ENCODE peak calls at places on chromosomes 16 and 17, in four cellular contexts. One of them, this sample, is unnamed.

GRCh38 chr16:75537795-75538194 is 1.9 kb upstream of the CHST5 start:
- DNase-seq in SK-N-SH: no peak
- DNase-seq in HepG2: no peak
- DNase-seq in GM12878: no peak
- DNase-seq in this sample: no peak

GRCh38 chr17:15659663-15660062 is 24.4 kb downstream of the TRIM16 start:
- DNase-seq in SK-N-SH: no peak
- DNase-seq in HepG2: no peak
- DNase-seq in GM12878: no peak
- DNase-seq in this sample: no peak

GRCh38 chr17:20211246-20211645 is 202.1 kb downstream of the SPECC1 start:
- DNase-seq in SK-N-SH: no peak
- DNase-seq in HepG2: no peak
- DNase-seq in GM12878: no peak
- DNase-seq in this sample: no peak

GRCh38 chr16:50591800-50592771 is 43.9 kb downstream of the NKD1 start:
- DNase-seq in HepG2: no peak
- DNase-seq in SK-N-SH: peak
- DNase-seq in GM12878: no peak
- DNase-seq in this sample: no peak

GRCh38 chr16:76518791-76519190 is 241.6 kb downstream of the CNTNAP4 start:
- DNase-seq in GM12878: no peak
- DNase-seq in HepG2: no peak
- DNase-seq in SK-N-SH: no peak
- DNase-seq in this sample: no peak

GRCh38 chr17:5730373-5730772 is 146.1 kb upstream of the NLRP1 start:
- DNase-seq in SK-N-SH: no peak
- DNase-seq in GM12878: no peak
- DNase-seq in HepG2: no peak
- DNase-seq in this sample: no peak

GRCh38 chr17:7293821-7294613 is 422 bp downstream of the YBX2 start:
- DNase-seq in HepG2: peak
- DNase-seq in GM12878: no peak
- DNase-seq in SK-N-SH: peak
- DNase-seq in this sample: no peak

GRCh38 chr16:7148606-7149005 is 184.0 kb upstream of the RBFOX1 start:
- DNase-seq in GM12878: no peak
- DNase-seq in SK-N-SH: no peak
- DNase-seq in HepG2: no peak
- DNase-seq in this sample: no peak

GRCh38 chr16:5580320-5580719 is 482.7 kb upstream of the EEF2KMT start:
- DNase-seq in GM12878: no peak
- DNase-seq in HepG2: no peak
- DNase-seq in SK-N-SH: no peak
- DNase-seq in this sample: no peak

GRCh38 chr17:351436-351713 is 1.2 kb downstream of the RPH3AL start:
- DNase-seq in SK-N-SH: no peak
- DNase-seq in HepG2: no peak
- DNase-seq in GM12878: no peak
- DNase-seq in this sample: no peak

GRCh38 chr17:13518271-13519000 is 83.3 kb downstream of the HS3ST3A1 start:
- DNase-seq in GM12878: no peak
- DNase-seq in SK-N-SH: no peak
- DNase-seq in HepG2: no peak
- DNase-seq in this sample: no peak

GRCh38 chr17:44518032-44518431 is 14.8 kb upstream of the GPATCH8 start:
- DNase-seq in SK-N-SH: no peak
- DNase-seq in GM12878: no peak
- DNase-seq in HepG2: no peak
- DNase-seq in this sample: no peak

GRCh38 chr17:65102235-65102634 is 34.9 kb upstream of the RGS9 start:
- DNase-seq in HepG2: no peak
- DNase-seq in SK-N-SH: no peak
- DNase-seq in GM12878: no peak
- DNase-seq in this sample: no peak

GRCh38 chr16:69302301-69302700 is 8.8 kb upstream of the VPS4A start:
- DNase-seq in GM12878: no peak
- DNase-seq in SK-N-SH: no peak
- DNase-seq in HepG2: no peak
- DNase-seq in this sample: no peak

GRCh38 chr16:20073203-20074088 is at the start of gene GPR139:
- DNase-seq in SK-N-SH: peak
- DNase-seq in GM12878: no peak
- DNase-seq in HepG2: no peak
- DNase-seq in this sample: peak

GRCh38 chr17:60229189-60229802 is 79.5 kb downstream of the CA4 start:
- DNase-seq in GM12878: no peak
- DNase-seq in SK-N-SH: no peak
- DNase-seq in HepG2: no peak
- DNase-seq in this sample: no peak

GRCh38 chr17:44219636-44220210 is at the start of gene UBTF:
- DNase-seq in SK-N-SH: peak
- DNase-seq in HepG2: peak
- DNase-seq in GM12878: no peak
- DNase-seq in this sample: peak

GRCh38 chr17:83174859-83175550 is 95.6 kb downstream of the METRNL start:
- DNase-seq in GM12878: no peak
- DNase-seq in SK-N-SH: no peak
- DNase-seq in HepG2: no peak
- DNase-seq in this sample: peak

GRCh38 chr17:48835971-48836370 is 5.1 kb downstream of the CALCOCO2 start:
- DNase-seq in GM12878: no peak
- DNase-seq in HepG2: no peak
- DNase-seq in SK-N-SH: no peak
- DNase-seq in this sample: no peak

GRCh38 chr17:9021158-9021984 is at the start of gene NTN1:
- DNase-seq in SK-N-SH: peak
- DNase-seq in GM12878: no peak
- DNase-seq in HepG2: no peak
- DNase-seq in this sample: no peak

GRCh38 chr17:73371285-73371684 is 59.5 kb upstream of the CDC42EP4 start:
- DNase-seq in GM12878: no peak
- DNase-seq in SK-N-SH: no peak
- DNase-seq in HepG2: no peak
- DNase-seq in this sample: no peak

GRCh38 chr16:285146-286055 is 2.4 kb downstream of the PDIA2 start:
- DNase-seq in GM12878: no peak
- DNase-seq in HepG2: no peak
- DNase-seq in SK-N-SH: no peak
- DNase-seq in this sample: no peak

GRCh38 chr16:3706253-3707145 is 10.8 kb downstream of the TRAP1 start:
- DNase-seq in HepG2: no peak
- DNase-seq in GM12878: no peak
- DNase-seq in SK-N-SH: no peak
- DNase-seq in this sample: no peak

GRCh38 chr17:59848778-59849177 is 44.0 kb downstream of the TUBD1 start:
- DNase-seq in SK-N-SH: no peak
- DNase-seq in GM12878: no peak
- DNase-seq in HepG2: peak
- DNase-seq in this sample: no peak

GRCh38 chr17:40883031-40883430 is 2.0 kb downstream of the KRT20 start:
- DNase-seq in SK-N-SH: no peak
- DNase-seq in GM12878: no peak
- DNase-seq in HepG2: no peak
- DNase-seq in this sample: no peak

GRCh38 chr17:45334231-45334630 is 17.4 kb upstream of the MAP3K14 start:
- DNase-seq in SK-N-SH: no peak
- DNase-seq in GM12878: no peak
- DNase-seq in HepG2: no peak
- DNase-seq in this sample: no peak

GRCh38 chr17:1399366-1399678 is 700 bp downstream of the YWHAE start:
- DNase-seq in HepG2: no peak
- DNase-seq in SK-N-SH: no peak
- DNase-seq in GM12878: no peak
- DNase-seq in this sample: no peak

GRCh38 chr17:48123111-48123510 is 15.5 kb downstream of the SNX11 start:
- DNase-seq in GM12878: no peak
- DNase-seq in HepG2: no peak
- DNase-seq in SK-N-SH: no peak
- DNase-seq in this sample: no peak

GRCh38 chr17:50507871-50508572 is at the start of gene MYCBPAP:
- DNase-seq in SK-N-SH: peak
- DNase-seq in HepG2: no peak
- DNase-seq in GM12878: peak
- DNase-seq in this sample: peak

GRCh38 chr16:30380801-30381208 is 1.6 kb downstream of the SEPTIN1 start:
- DNase-seq in GM12878: no peak
- DNase-seq in HepG2: no peak
- DNase-seq in SK-N-SH: no peak
- DNase-seq in this sample: no peak
- TF ChIP-seq TAF1 in GM12878: no peak
- TF ChIP-seq TAF1 in HepG2: no peak
- TF ChIP-seq TAF1 in SK-N-SH: no peak
- TF ChIP-seq TAF1 in this sample: no peak

GRCh38 chr16:84577034-84577803 is 40.7 kb downstream of the COTL1 start:
- DNase-seq in HepG2: no peak
- DNase-seq in SK-N-SH: no peak
- DNase-seq in GM12878: no peak
- DNase-seq in this sample: no peak
- TF ChIP-seq TCF12 in HepG2: no peak
- TF ChIP-seq TCF12 in SK-N-SH: no peak
- TF ChIP-seq TCF12 in GM12878: no peak
- TF ChIP-seq TCF12 in this sample: no peak

GRCh38 chr17:31674305-31674704 is 184.7 kb downstream of the COPRS start:
- DNase-seq in HepG2: no peak
- DNase-seq in GM12878: no peak
- DNase-seq in SK-N-SH: no peak
- DNase-seq in this sample: no peak
- TF ChIP-seq TAF1 in HepG2: no peak
- TF ChIP-seq TAF1 in GM12878: no peak
- TF ChIP-seq TAF1 in SK-N-SH: no peak
- TF ChIP-seq TAF1 in this sample: no peak

DNA sequence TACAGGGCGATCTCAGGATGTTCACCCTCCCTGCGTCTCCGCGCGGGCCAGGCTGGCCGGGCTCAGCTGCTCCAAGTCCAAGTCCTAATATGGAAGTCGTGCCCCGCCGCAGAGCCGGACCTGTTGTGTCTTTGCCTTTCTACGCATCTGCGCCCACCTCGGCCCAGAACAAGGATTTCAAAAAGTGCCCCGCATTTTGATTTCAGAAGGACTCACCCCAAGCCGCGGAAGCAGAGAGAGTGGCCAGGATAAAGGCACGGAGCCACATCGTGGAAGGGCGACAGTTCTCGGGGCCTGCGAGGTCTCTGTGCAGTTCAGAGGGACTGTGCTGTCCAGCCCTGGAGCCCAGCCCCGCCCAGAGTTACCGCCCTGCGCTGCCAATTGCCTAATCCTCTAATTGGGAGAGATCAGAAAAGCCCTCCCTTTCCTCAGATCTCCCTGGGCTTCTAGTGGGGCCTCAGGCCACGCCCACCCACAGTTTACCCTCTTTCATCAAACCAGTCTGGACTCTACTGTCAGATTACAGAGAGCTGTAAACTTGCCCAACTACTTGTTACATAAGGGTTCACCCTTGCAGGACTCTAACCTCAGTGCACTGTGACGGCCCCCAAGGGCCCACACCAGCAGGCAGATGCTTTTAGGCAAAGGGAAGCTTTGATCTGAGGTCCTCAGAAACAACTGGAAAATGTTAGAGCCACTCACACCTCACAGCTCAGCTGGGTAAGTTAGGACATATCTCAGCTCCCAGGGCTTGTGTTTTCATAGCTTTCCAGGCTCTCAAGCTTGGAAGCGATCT is at the start of gene CES1:
- DNase-seq in GM12878: no peak
- DNase-seq in HepG2: peak
- DNase-seq in SK-N-SH: no peak
- DNase-seq in this sample: no peak
- TF ChIP-seq TCF12 in GM12878: no peak
- TF ChIP-seq TCF12 in HepG2: no peak
- TF ChIP-seq TCF12 in SK-N-SH: no peak
- TF ChIP-seq TCF12 in this sample: no peak

GRCh38 chr16:80984124-80984892 is 22.4 kb downstream of the CMC2 start:
- DNase-seq in GM12878: no peak
- DNase-seq in HepG2: no peak
- DNase-seq in SK-N-SH: no peak
- DNase-seq in this sample: no peak
- TF ChIP-seq TAF1 in GM12878: no peak
- TF ChIP-seq TAF1 in HepG2: no peak
- TF ChIP-seq TAF1 in SK-N-SH: no peak
- TF ChIP-seq TAF1 in this sample: no peak

GRCh38 chr16:67499159-67499558 is 15.8 kb upstream of the AGRP start:
- DNase-seq in GM12878: no peak
- DNase-seq in SK-N-SH: no peak
- DNase-seq in HepG2: no peak
- DNase-seq in this sample: no peak

GRCh38 chr16:67509016-67509415 is 19.6 kb upstream of the RIPOR1 start:
- DNase-seq in GM12878: no peak
- DNase-seq in HepG2: no peak
- DNase-seq in SK-N-SH: no peak
- DNase-seq in this sample: no peak

GRCh38 chr16:67506468-67506867 is 22.2 kb upstream of the RIPOR1 start:
- DNase-seq in SK-N-SH: no peak
- DNase-seq in HepG2: no peak
- DNase-seq in GM12878: no peak
- DNase-seq in this sample: no peak

DNA sequence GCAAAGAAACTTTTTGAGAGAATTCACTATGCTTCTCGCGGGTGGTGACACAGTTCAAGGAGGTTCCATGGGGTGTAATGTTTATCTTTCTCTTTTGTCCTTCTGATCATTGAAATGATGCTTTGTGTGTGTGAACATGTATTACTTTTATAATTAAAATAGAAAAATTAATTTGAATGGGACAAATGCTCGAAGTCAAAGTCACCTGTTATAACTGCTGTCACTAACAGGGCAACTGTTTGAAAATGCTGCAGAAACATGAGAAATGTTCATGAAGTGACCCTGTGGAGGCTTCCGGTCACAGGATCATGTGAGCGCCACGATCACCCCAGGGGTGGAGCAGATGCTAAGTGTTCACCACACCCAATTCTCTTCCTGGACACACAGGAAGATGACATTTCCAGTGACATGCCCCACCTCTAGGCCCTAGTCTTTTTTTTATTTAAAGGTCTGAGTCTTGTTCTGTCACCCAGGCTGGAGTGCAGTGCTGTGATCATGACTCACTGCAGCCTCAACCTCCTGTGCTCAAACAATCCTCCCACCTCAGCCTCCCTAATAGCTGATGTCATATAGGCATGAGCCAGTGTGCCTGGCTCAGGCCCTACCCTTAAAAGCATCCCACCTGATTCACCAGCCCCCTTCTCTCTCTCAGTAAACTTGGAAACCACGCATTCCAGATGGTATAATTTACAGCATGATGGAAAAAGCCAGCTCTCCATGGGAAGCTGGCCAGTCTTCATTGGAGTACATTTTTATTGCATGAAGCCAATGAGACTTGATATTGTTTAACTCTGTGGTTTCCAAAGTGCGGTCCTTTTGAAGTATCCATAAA is 21.1 kb upstream of the AGRP start:
- DNase-seq in HepG2: peak
- DNase-seq in GM12878: no peak
- DNase-seq in SK-N-SH: no peak
- DNase-seq in this sample: no peak
- TF ChIP-seq TCF12 in HepG2: no peak
- TF ChIP-seq TCF12 in GM12878: no peak
- TF ChIP-seq TCF12 in SK-N-SH: no peak
- TF ChIP-seq TCF12 in this sample: no peak

This sample was measured in H1.